ENCODE peak calls at places on chromosomes 11 and 22, in nine cellular contexts. J is OCI-LY7; C is D721Med; A is activated CD8-positive, alpha-beta memory T cell treated with anti-CD3 and anti-CD28 coated beads for 24 hours; L is anterior cingulate cortex; Z is effector memory CD8-positive, alpha-beta T cell; O is MM.1S; F is GOT3; K is amygdala. S is an unnamed sample.

GRCh38 chr11:114196994-114197702 is 99.1 kb upstream of the NNMT start:
- DNase-seq in J (no peak), A (no peak), C (no peak), O (no peak), L (peak), Z (no peak), F (no peak), K (no peak), S (no peak)

GRCh38 chr11:111460752-111461305 is 51.4 kb downstream of the BTG4 start:
- DNase-seq in F (no peak), O (no peak), Z (no peak), L (no peak), K (no peak), C (no peak), J (no peak), A (peak), S (no peak)

GRCh38 chr11:59551651-59552521 is 40.5 kb downstream of the OR4D9 start:
- DNase-seq in O (no peak), J (peak), A (peak), F (no peak), L (no peak), C (no peak), Z (no peak), K (peak), S (no peak)

GRCh38 chr11:62857541-62857982 is 18.2 kb upstream of the WDR74 start:
- DNase-seq in L (no peak), A (no peak), Z (no peak), J (no peak), C (no peak), F (no peak), K (no peak), O (no peak), S (no peak)

GRCh38 chr11:34827239-34827638 is 88.9 kb downstream of the APIP start:
- DNase-seq in A (no peak), C (no peak), J (no peak), Z (no peak), F (no peak), K (no peak), L (no peak), O (peak), S (peak)

GRCh38 chr22:37827056-37827455 is 3.9 kb downstream of the GALR3 start:
- DNase-seq in J (no peak), Z (no peak), A (no peak), K (peak), F (no peak), C (no peak), O (no peak), L (peak), S (no peak)

GRCh38 chr11:6204708-6205107 is 649 bp upstream of the C11orf42 start:
- DNase-seq in C (no peak), A (no peak), Z (no peak), O (no peak), L (no peak), F (no peak), J (no peak), K (no peak), S (no peak)

GRCh38 chr11:134821422-134821821 is 409.4 kb upstream of the B3GAT1 start:
- DNase-seq in K (no peak), O (no peak), A (no peak), L (no peak), J (no peak), Z (no peak), C (no peak), F (no peak), S (no peak)

GRCh38 chr22:35615156-35615555 is 2.0 kb downstream of the MB start:
- DNase-seq in O (no peak), L (no peak), J (no peak), Z (no peak), K (no peak), F (no peak), C (no peak), A (no peak), S (no peak)